ENCODE peak calls at places on chromosomes 3 and 15, in ten cellular contexts. R is neural progenitor cell, T is body of pancreas, M is tibial nerve, A is upper lobe of right lung, V is transverse colon, I is spleen, J is cardiac muscle cell, Y is lower leg skin, Z is dorsolateral prefrontal cortex. F is an unnamed sample.

GRCh38 chr3:8962226-8962861 is 928 bp downstream of the RAD18 start:
- DNase-seq in R (no peak), T (no peak), M (no peak), A (no peak), V (no peak), I (no peak), J (no peak), Y (no peak), Z (no peak), F (no peak)

GRCh38 chr3:155441506-155441905 is 148.0 kb upstream of the STRIT1 start:
- DNase-seq in R (no peak), T (no peak), M (no peak), A (no peak), V (no peak), I (no peak), J (no peak), Y (no peak), Z (no peak), F (no peak)

GRCh38 chr3:114089675-114090074 is 33.1 kb downstream of the QTRT2 start:
- DNase-seq in R (no peak), T (no peak), M (no peak), A (no peak), V (no peak), I (no peak), J (no peak), Y (no peak), Z (no peak), F (no peak)

GRCh38 chr3:148648685-148649352 is 48.9 kb upstream of the AGTR1 start:
- DNase-seq in R (no peak), T (no peak), M (no peak), A (no peak), V (no peak), I (no peak), J (peak; percentile 68), Y (no peak), Z (no peak), F (no peak)

GRCh38 chr3:197749315-197749600 is 425 bp upstream of the FYTTD1 start:
- DNase-seq in R (peak; percentile 79), T (peak; percentile 65), M (no peak), A (no peak), V (peak; percentile 63), I (no peak), J (peak; percentile 58), Y (no peak), Z (no peak), F (no peak)

GRCh38 chr15:22933641-22934061 is 46.5 kb downstream of the CYFIP1 start:
- DNase-seq in R (no peak), T (no peak), M (no peak), A (no peak), V (no peak), I (no peak), J (no peak), Y (no peak), Z (no peak), F (no peak)

GRCh38 chr3:100129944-100130343 is 15.6 kb upstream of the FILIP1L start:
- DNase-seq in R (no peak), T (no peak), M (no peak), A (no peak), V (no peak), I (no peak), J (no peak), Y (no peak), Z (no peak), F (no peak)

GRCh38 chr3:89113887-89114840 is 6.7 kb downstream of the EPHA3 start:
- DNase-seq in R (peak; percentile 87), T (peak; percentile 63), M (peak; percentile 40), A (peak; percentile 83), V (peak; percentile 38), I (peak; percentile 82), J (peak; percentile 67), Y (peak; percentile 87), Z (peak; percentile 85), F (no peak)

GRCh38 chr3:114060906-114061655 is 4.5 kb downstream of the QTRT2 start:
- DNase-seq in R (no peak), T (no peak), M (no peak), A (no peak), V (no peak), I (no peak), J (no peak), Y (no peak), Z (no peak), F (no peak)

GRCh38 chr3:29515451-29515850 is 234.6 kb downstream of the RBMS3 start:
- DNase-seq in R (no peak), T (no peak), M (no peak), A (no peak), V (no peak), I (no peak), J (no peak), Y (no peak), Z (no peak), F (peak; percentile 12)

GRCh38 chr3:87001699-87002098 is 10.8 kb upstream of the VGLL3 start:
- DNase-seq in R (no peak), T (no peak), M (no peak), A (no peak), V (no peak), I (no peak), J (no peak), Y (no peak), Z (no peak), F (no peak)
- TF ChIP-seq CTCF in R (no peak), T (no peak), M (no peak), A (no peak), V (no peak), I (no peak), J (no peak), Y (no peak), Z (no peak), F (no peak)

GRCh38 chr15:62338497-62338896 is 173.4 kb upstream of the C2CD4B start:
- DNase-seq in R (no peak), T (no peak), M (no peak), A (no peak), V (no peak), I (no peak), J (no peak), Y (no peak), Z (no peak), F (no peak)
- H3K4me3 ChIP-seq in R (no peak overlapping the region), T (no peak overlapping the region), M (no peak overlapping the region), A (no peak overlapping the region), V (no peak overlapping the region), I (no peak overlapping the region), J (no peak overlapping the region), Y (no peak overlapping the region), Z (no peak overlapping the region), F (no peak overlapping the region)

DNA sequence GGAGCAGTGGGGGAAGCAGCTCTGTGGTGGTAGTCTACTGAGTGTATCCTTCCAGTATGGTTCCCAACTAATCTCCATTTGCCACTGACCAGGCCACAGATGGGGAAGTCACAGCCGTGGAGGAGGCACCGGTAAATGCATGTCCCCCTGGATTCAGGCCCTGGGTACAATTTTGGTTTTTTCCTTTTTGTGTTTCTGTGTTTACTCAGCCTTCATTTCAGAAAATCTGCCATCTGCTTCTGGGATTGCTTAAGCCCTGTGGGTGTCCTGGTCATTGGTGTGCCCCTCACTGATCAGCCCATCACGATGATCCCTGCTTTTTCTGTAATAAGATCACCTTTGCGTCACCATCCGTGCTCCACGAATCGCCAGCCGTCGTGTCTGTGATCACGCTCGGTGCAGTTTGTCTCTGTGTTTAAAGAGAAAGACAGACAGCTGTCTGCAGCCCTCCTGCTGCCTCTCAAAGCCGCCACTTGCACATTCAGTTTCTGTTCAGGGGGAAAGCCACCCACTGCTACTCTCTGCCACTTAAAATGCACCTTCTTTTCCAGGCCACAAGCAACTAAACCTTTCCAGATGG is 68.9 kb downstream of the DNASE1L3 start:
- DNase-seq in R (peak; percentile 21), T (no peak), M (no peak), A (no peak), V (no peak), I (no peak), J (no peak), Y (no peak), Z (no peak), F (no peak)
- TF ChIP-seq CTCF in R (no peak), T (no peak), M (no peak), A (no peak), V (no peak), I (no peak), J (no peak), Y (no peak), Z (no peak), F (no peak)

GRCh38 chr15:90165157-90165556 is 36.0 kb upstream of the SEMA4B start:
- DNase-seq in R (no peak), T (no peak), M (no peak), A (no peak), V (no peak), I (no peak), J (no peak), Y (no peak), Z (no peak), F (no peak)

GRCh38 chr15:90162956-90163355 is 38.2 kb upstream of the SEMA4B start:
- DNase-seq in R (no peak), T (no peak), M (no peak), A (no peak), V (no peak), I (no peak), J (no peak), Y (no peak), Z (no peak), F (no peak)

GRCh38 chr15:90161946-90162345 is 39.2 kb upstream of the SEMA4B start:
- DNase-seq in R (no peak), T (no peak), M (no peak), A (no peak), V (peak; percentile 53), I (no peak), J (no peak), Y (no peak), Z (no peak), F (no peak)

GRCh38 chr15:90167121-90167520 is 34.0 kb upstream of the SEMA4B start:
- DNase-seq in R (no peak), T (no peak), M (no peak), A (no peak), V (no peak), I (no peak), J (no peak), Y (no peak), Z (no peak), F (no peak)

GRCh38 chr15:90165659-90166489 is 35.3 kb upstream of the SEMA4B start:
- DNase-seq in R (no peak), T (peak; percentile 88), M (no peak), A (peak; percentile 92), V (peak; percentile 92), I (no peak), J (peak; percentile 98), Y (peak; percentile 93), Z (no peak), F (peak; percentile 96)
- H3K4me3 ChIP-seq in R (no peak overlapping the region), T (no peak overlapping the region), M (no peak overlapping the region), A (no peak overlapping the region), V (no peak overlapping the region), I (no peak overlapping the region), J (no peak overlapping the region), Y (no peak overlapping the region), Z (no peak overlapping the region), F (peak overlapping the region; percentile 8)

GRCh38 chr3:152539191-152539764 is 270.5 kb downstream of the MBNL1 start:
- DNase-seq in R (no peak), T (no peak), M (no peak), A (no peak), V (no peak), I (no peak), J (no peak), Y (no peak), Z (no peak), F (no peak)
- TF ChIP-seq CTCF in R (peak; percentile 30), T (no peak), M (no peak), A (no peak), V (no peak), I (no peak), J (no peak), Y (no peak), Z (no peak), F (no peak)